ENCODE peak calls at places on chromosomes 6 and 20, in ten cellular contexts. M is adrenal gland; Z is CD4-positive, alpha-beta memory T cell; G is RWPE1; S is HT1080; V is T-helper 9 cell; H is COR-L47; D is hypothalamus; I is sciatic nerve; Q is HTR-8/SVneo. T is an unnamed sample.

GRCh38 chr6:110357298-110357695 is 852 bp downstream of the METTL24 start:
- DNase-seq in M (no peak), Z (no peak), G (no peak), S (no peak), V (no peak), H (no peak), D (peak), I (no peak), Q (no peak), T (no peak)

GRCh38 chr6:18342223-18342622 is 44.9 kb upstream of the RNF144B start:
- DNase-seq in M (no peak), Z (no peak), G (peak), S (no peak), V (no peak), H (no peak), D (no peak), I (no peak), Q (no peak), T (no peak)

GRCh38 chr6:14905201-14905600 is 340.7 kb upstream of the JARID2 start:
- DNase-seq in M (no peak), Z (no peak), G (no peak), S (no peak), V (no peak), H (no peak), D (no peak), I (no peak), Q (no peak), T (no peak)

GRCh38 chr20:48115511-48115910 is 330.2 kb upstream of the SULF2 start:
- DNase-seq in M (no peak), Z (no peak), G (no peak), S (no peak), V (no peak), H (no peak), D (no peak), I (no peak), Q (no peak), T (no peak)

GRCh38 chr6:105326838-105327745 is 75.8 kb downstream of the PREP start:
- DNase-seq in M (peak), Z (no peak), G (peak), S (peak), V (no peak), H (peak), D (no peak), I (no peak), Q (peak), T (no peak)

GRCh38 chr6:133774356-133774755 is 114.6 kb upstream of the TCF21 start:
- DNase-seq in M (no peak), Z (no peak), G (peak), S (peak), V (no peak), H (no peak), D (no peak), I (no peak), Q (peak), T (no peak)

GRCh38 chr6:140289186-140289585 is 914.7 kb upstream of the CITED2 start:
- DNase-seq in M (no peak), Z (no peak), G (no peak), S (no peak), V (no peak), H (no peak), D (no peak), I (no peak), Q (no peak), T (no peak)

GRCh38 chr6:155328539-155329459 is 14.5 kb upstream of the TFB1M start:
- DNase-seq in M (no peak), Z (no peak), G (no peak), S (peak), V (no peak), H (peak), D (no peak), I (no peak), Q (no peak), T (no peak)

GRCh38 chr6:33630014-33630413 is 8.9 kb downstream of the ITPR3 start:
- DNase-seq in M (no peak), Z (peak), G (no peak), S (no peak), V (no peak), H (no peak), D (no peak), I (no peak), Q (no peak), T (no peak)

GRCh38 chr6:54624779-54625178 is 221.8 kb upstream of the FAM83B start:
- DNase-seq in M (no peak), Z (no peak), G (no peak), S (no peak), V (no peak), H (no peak), D (no peak), I (no peak), Q (no peak), T (no peak)

GRCh38 chr6:168302534-168302933 is 17.0 kb downstream of the DACT2 start:
- DNase-seq in M (no peak), Z (no peak), G (no peak), S (no peak), V (no peak), H (no peak), D (no peak), I (no peak), Q (no peak), T (no peak)

GRCh38 chr6:22296067-22296466 is 769 bp downstream of the PRL start:
- DNase-seq in M (no peak), Z (no peak), G (no peak), S (no peak), V (no peak), H (no peak), D (no peak), I (no peak), Q (no peak), T (no peak)

GRCh38 chr20:23773579-23773978 is 22.8 kb upstream of the CST1 start:
- DNase-seq in M (no peak), Z (no peak), G (no peak), S (no peak), V (no peak), H (no peak), D (no peak), I (no peak), Q (no peak), T (no peak)

GRCh38 chr6:33958863-33959651 is 155.3 kb upstream of the MLN start:
- DNase-seq in M (no peak), Z (no peak), G (no peak), S (no peak), V (no peak), H (no peak), D (no peak), I (no peak), Q (no peak), T (no peak)

GRCh38 chr20:36871640-36872570 is 4.0 kb upstream of the TLDC2 start:
- DNase-seq in M (no peak), Z (no peak), G (no peak), S (no peak), V (no peak), H (no peak), D (no peak), I (no peak), Q (no peak), T (no peak)

GRCh38 chr20:32621071-32621913 is 36.2 kb upstream of the NOL4L start:
- DNase-seq in M (no peak), Z (no peak), G (peak), S (no peak), V (no peak), H (no peak), D (no peak), I (no peak), Q (peak), T (no peak)

GRCh38 chr6:18367371-18367770 is 19.8 kb upstream of the RNF144B start:
- DNase-seq in M (no peak), Z (no peak), G (no peak), S (no peak), V (no peak), H (no peak), D (no peak), I (no peak), Q (no peak), T (no peak)

GRCh38 chr20:64233725-64234124 is 21.8 kb upstream of the PCMTD2 start:
- DNase-seq in M (peak), Z (no peak), G (no peak), S (no peak), V (no peak), H (no peak), D (no peak), I (no peak), Q (no peak), T (no peak)

GRCh38 chr6:143750945-143751344 is 73.2 kb downstream of the PHACTR2 start:
- DNase-seq in M (no peak), Z (no peak), G (no peak), S (no peak), V (no peak), H (no peak), D (no peak), I (no peak), Q (no peak), T (no peak)

GRCh38 chr6:111030008-111031006 is 48.5 kb downstream of the RPF2 start:
- DNase-seq in M (peak), Z (no peak), G (no peak), S (no peak), V (no peak), H (no peak), D (no peak), I (no peak), Q (no peak), T (no peak)

T was measured in effector memory CD8-positive, alpha-beta T cell.